ENCODE peak calls at places on chromosome 21, in eight cellular contexts. One of them, this sample, is unnamed.

GRCh38 chr21:45536301-45537081 is 5.7 kb downstream of the SLC19A1 start:
- DNase-seq in stomach: peak; percentile 25
- DNase-seq in H1: no peak
- DNase-seq in A549: no peak
- DNase-seq in sigmoid colon: peak; percentile 60
- DNase-seq in transverse colon: peak; percentile 6
- DNase-seq in ovary: no peak
- DNase-seq in GM12878: no peak
- DNase-seq in this sample: peak; percentile 9

GRCh38 chr21:30126575-30126974 is 40.0 kb downstream of the CLDN17 start:
- DNase-seq in A549: no peak
- DNase-seq in stomach: no peak
- DNase-seq in ovary: no peak
- DNase-seq in sigmoid colon: no peak
- DNase-seq in GM12878: no peak
- DNase-seq in H1: no peak
- DNase-seq in transverse colon: no peak
- DNase-seq in this sample: no peak

GRCh38 chr21:37724201-37724600 is 192.1 kb downstream of the KCNJ6 start:
- DNase-seq in H1: no peak
- DNase-seq in stomach: no peak
- DNase-seq in A549: no peak
- DNase-seq in sigmoid colon: no peak
- DNase-seq in ovary: no peak
- DNase-seq in GM12878: no peak
- DNase-seq in transverse colon: no peak
- DNase-seq in this sample: no peak

GRCh38 chr21:41684381-41685245 is 82.2 kb downstream of the RIPK4 start:
- DNase-seq in stomach: peak; percentile 74
- DNase-seq in H1: no peak
- DNase-seq in ovary: peak; percentile 72
- DNase-seq in A549: peak; percentile 40
- DNase-seq in GM12878: no peak
- DNase-seq in sigmoid colon: no peak
- DNase-seq in transverse colon: peak; percentile 51
- DNase-seq in this sample: no peak

GRCh38 chr21:41506526-41507520 is 1.1 kb downstream of the TMPRSS2 start:
- DNase-seq in sigmoid colon: no peak
- DNase-seq in H1: no peak
- DNase-seq in transverse colon: peak; percentile 56
- DNase-seq in GM12878: no peak
- DNase-seq in stomach: peak; percentile 75
- DNase-seq in A549: no peak
- DNase-seq in ovary: no peak
- DNase-seq in this sample: no peak

GRCh38 chr21:31612889-31613785 is 46.4 kb upstream of the SOD1 start:
- DNase-seq in GM12878: no peak
- DNase-seq in ovary: no peak
- DNase-seq in A549: no peak
- DNase-seq in transverse colon: no peak
- DNase-seq in stomach: no peak
- DNase-seq in sigmoid colon: no peak
- DNase-seq in H1: no peak
- DNase-seq in this sample: no peak

GRCh38 chr21:14693997-14694396 is 147.9 kb upstream of the SAMSN1 start:
- DNase-seq in H1: no peak
- DNase-seq in transverse colon: no peak
- DNase-seq in sigmoid colon: no peak
- DNase-seq in stomach: no peak
- DNase-seq in A549: no peak
- DNase-seq in GM12878: no peak
- DNase-seq in ovary: no peak
- DNase-seq in this sample: no peak

GRCh38 chr21:17769049-17769845 is 49.9 kb downstream of the C21orf91 start:
- DNase-seq in sigmoid colon: no peak
- DNase-seq in transverse colon: no peak
- DNase-seq in ovary: no peak
- DNase-seq in A549: no peak
- DNase-seq in stomach: no peak
- DNase-seq in GM12878: no peak
- DNase-seq in H1: no peak
- DNase-seq in this sample: no peak

GRCh38 chr21:31310750-31311149 is 33.3 kb downstream of the TIAM1 start:
- DNase-seq in transverse colon: no peak
- DNase-seq in sigmoid colon: no peak
- DNase-seq in GM12878: no peak
- DNase-seq in A549: no peak
- DNase-seq in stomach: peak; percentile 51
- DNase-seq in H1: no peak
- DNase-seq in ovary: no peak
- DNase-seq in this sample: no peak

GRCh38 chr21:46210378-46211136 is 18.0 kb downstream of the LSS start:
- DNase-seq in transverse colon: no peak
- DNase-seq in GM12878: no peak
- DNase-seq in H1: no peak
- DNase-seq in ovary: no peak
- DNase-seq in sigmoid colon: peak; percentile 56
- DNase-seq in A549: no peak
- DNase-seq in stomach: no peak
- DNase-seq in this sample: no peak

GRCh38 chr21:45120975-45121374 is 46.6 kb downstream of the ADARB1 start:
- DNase-seq in H1: no peak
- DNase-seq in transverse colon: no peak
- DNase-seq in ovary: no peak
- DNase-seq in stomach: no peak
- DNase-seq in GM12878: no peak
- DNase-seq in sigmoid colon: peak; percentile 59
- DNase-seq in A549: no peak
- DNase-seq in this sample: no peak

GRCh38 chr21:45372732-45373355 is 32.1 kb upstream of the COL18A1 start:
- DNase-seq in transverse colon: no peak
- DNase-seq in stomach: no peak
- DNase-seq in ovary: no peak
- DNase-seq in GM12878: no peak
- DNase-seq in H1: no peak
- DNase-seq in sigmoid colon: no peak
- DNase-seq in A549: no peak
- DNase-seq in this sample: no peak

GRCh38 chr21:32351428-32351827 is 41.4 kb downstream of the URB1 start:
- DNase-seq in H1: no peak
- DNase-seq in stomach: no peak
- DNase-seq in GM12878: no peak
- DNase-seq in ovary: no peak
- DNase-seq in A549: no peak
- DNase-seq in transverse colon: no peak
- DNase-seq in sigmoid colon: peak; percentile 34
- DNase-seq in this sample: no peak

GRCh38 chr21:27645285-27645684 is 678.4 kb upstream of the ADAMTS5 start:
- DNase-seq in sigmoid colon: no peak
- DNase-seq in H1: no peak
- DNase-seq in ovary: no peak
- DNase-seq in A549: no peak
- DNase-seq in GM12878: no peak
- DNase-seq in stomach: no peak
- DNase-seq in transverse colon: no peak
- DNase-seq in this sample: no peak

GRCh38 chr21:24163539-24163938 is 1443.7 kb downstream of the MRPL39 start:
- DNase-seq in transverse colon: no peak
- DNase-seq in GM12878: no peak
- DNase-seq in A549: no peak
- DNase-seq in H1: no peak
- DNase-seq in stomach: no peak
- DNase-seq in sigmoid colon: no peak
- DNase-seq in ovary: no peak
- DNase-seq in this sample: no peak

GRCh38 chr21:17560377-17560776 is 47.5 kb downstream of the CXADR start:
- DNase-seq in transverse colon: no peak
- DNase-seq in H1: no peak
- DNase-seq in GM12878: no peak
- DNase-seq in stomach: no peak
- DNase-seq in A549: no peak
- DNase-seq in ovary: no peak
- DNase-seq in sigmoid colon: no peak
- DNase-seq in this sample: no peak

GRCh38 chr21:17793675-17794123 is 25.5 kb downstream of the C21orf91 start:
- DNase-seq in sigmoid colon: no peak
- DNase-seq in transverse colon: no peak
- DNase-seq in A549: no peak
- DNase-seq in H1: no peak
- DNase-seq in GM12878: no peak
- DNase-seq in stomach: no peak
- DNase-seq in ovary: no peak
- DNase-seq in this sample: no peak

GRCh38 chr21:45622416-45623097 is 21.0 kb upstream of the PCBP3 start:
- DNase-seq in sigmoid colon: peak; percentile 47
- DNase-seq in A549: no peak
- DNase-seq in ovary: no peak
- DNase-seq in stomach: no peak
- DNase-seq in GM12878: no peak
- DNase-seq in H1: no peak
- DNase-seq in transverse colon: no peak
- DNase-seq in this sample: no peak

GRCh38 chr21:33203371-33203724 is 26.4 kb upstream of the IFNAR2 start:
- DNase-seq in ovary: no peak
- DNase-seq in GM12878: no peak
- DNase-seq in transverse colon: no peak
- DNase-seq in stomach: no peak
- DNase-seq in sigmoid colon: no peak
- DNase-seq in A549: no peak
- DNase-seq in H1: no peak
- DNase-seq in this sample: no peak

GRCh38 chr21:42737969-42738590 is 84.7 kb downstream of the PDE9A start:
- DNase-seq in transverse colon: peak; percentile 78
- DNase-seq in H1: no peak
- DNase-seq in GM12878: no peak
- DNase-seq in sigmoid colon: peak; percentile 88
- DNase-seq in stomach: peak; percentile 72
- DNase-seq in ovary: peak; percentile 58
- DNase-seq in A549: no peak
- DNase-seq in this sample: no peak
- TF ChIP-seq EP300 in transverse colon: peak; percentile 22
- TF ChIP-seq EP300 in H1: no peak
- TF ChIP-seq EP300 in GM12878: no peak
- TF ChIP-seq EP300 in sigmoid colon: no peak
- TF ChIP-seq EP300 in stomach: no peak
- TF ChIP-seq EP300 in ovary: no peak
- TF ChIP-seq EP300 in A549: no peak
- TF ChIP-seq EP300 in this sample: no peak

GRCh38 chr21:34545079-34545884 is 33.3 kb upstream of the KCNE1 start:
- DNase-seq in transverse colon: peak; percentile 47
- DNase-seq in ovary: no peak
- DNase-seq in stomach: no peak
- DNase-seq in GM12878: peak; percentile 86
- DNase-seq in H1: no peak
- DNase-seq in A549: peak; percentile 7
- DNase-seq in sigmoid colon: peak; percentile 76
- DNase-seq in this sample: no peak
- TF ChIP-seq POLR2A in transverse colon: no peak
- TF ChIP-seq POLR2A in ovary: no peak
- TF ChIP-seq POLR2A in stomach: no peak
- TF ChIP-seq POLR2A in GM12878: peak; percentile 68
- TF ChIP-seq POLR2A in H1: no peak
- TF ChIP-seq POLR2A in A549: no peak
- TF ChIP-seq POLR2A in sigmoid colon: no peak
- TF ChIP-seq POLR2A in this sample: peak; percentile 12

GRCh38 chr21:35511298-35512162 is 462.4 kb upstream of the RUNX1 start:
- DNase-seq in GM12878: no peak
- DNase-seq in ovary: no peak
- DNase-seq in sigmoid colon: no peak
- DNase-seq in stomach: no peak
- DNase-seq in transverse colon: no peak
- DNase-seq in A549: no peak
- DNase-seq in H1: no peak
- DNase-seq in this sample: no peak
- TF ChIP-seq EP300 in GM12878: no peak
- TF ChIP-seq EP300 in ovary: no peak
- TF ChIP-seq EP300 in sigmoid colon: no peak
- TF ChIP-seq EP300 in stomach: no peak
- TF ChIP-seq EP300 in transverse colon: no peak
- TF ChIP-seq EP300 in A549: no peak
- TF ChIP-seq EP300 in H1: no peak
- TF ChIP-seq EP300 in this sample: no peak

GRCh38 chr21:43787180-43787533 is 2.2 kb upstream of the RRP1 start:
- DNase-seq in sigmoid colon: no peak
- DNase-seq in transverse colon: no peak
- DNase-seq in GM12878: no peak
- DNase-seq in H1: no peak
- DNase-seq in ovary: no peak
- DNase-seq in stomach: no peak
- DNase-seq in A549: no peak
- DNase-seq in this sample: no peak

GRCh38 chr21:43790053-43790524 is 712 bp downstream of the RRP1 start:
- DNase-seq in sigmoid colon: no peak
- DNase-seq in A549: no peak
- DNase-seq in stomach: no peak
- DNase-seq in H1: no peak
- DNase-seq in transverse colon: no peak
- DNase-seq in GM12878: no peak
- DNase-seq in ovary: no peak
- DNase-seq in this sample: no peak

GRCh38 chr21:43792406-43792805 is 3.0 kb downstream of the RRP1 start:
- DNase-seq in H1: no peak
- DNase-seq in transverse colon: no peak
- DNase-seq in ovary: no peak
- DNase-seq in GM12878: no peak
- DNase-seq in stomach: no peak
- DNase-seq in sigmoid colon: no peak
- DNase-seq in A549: no peak
- DNase-seq in this sample: no peak

GRCh38 chr21:43786423-43787179 is 2.8 kb upstream of the RRP1 start:
- DNase-seq in sigmoid colon: no peak
- DNase-seq in GM12878: no peak
- DNase-seq in transverse colon: no peak
- DNase-seq in H1: no peak
- DNase-seq in ovary: no peak
- DNase-seq in A549: no peak
- DNase-seq in stomach: no peak
- DNase-seq in this sample: no peak

DNA sequence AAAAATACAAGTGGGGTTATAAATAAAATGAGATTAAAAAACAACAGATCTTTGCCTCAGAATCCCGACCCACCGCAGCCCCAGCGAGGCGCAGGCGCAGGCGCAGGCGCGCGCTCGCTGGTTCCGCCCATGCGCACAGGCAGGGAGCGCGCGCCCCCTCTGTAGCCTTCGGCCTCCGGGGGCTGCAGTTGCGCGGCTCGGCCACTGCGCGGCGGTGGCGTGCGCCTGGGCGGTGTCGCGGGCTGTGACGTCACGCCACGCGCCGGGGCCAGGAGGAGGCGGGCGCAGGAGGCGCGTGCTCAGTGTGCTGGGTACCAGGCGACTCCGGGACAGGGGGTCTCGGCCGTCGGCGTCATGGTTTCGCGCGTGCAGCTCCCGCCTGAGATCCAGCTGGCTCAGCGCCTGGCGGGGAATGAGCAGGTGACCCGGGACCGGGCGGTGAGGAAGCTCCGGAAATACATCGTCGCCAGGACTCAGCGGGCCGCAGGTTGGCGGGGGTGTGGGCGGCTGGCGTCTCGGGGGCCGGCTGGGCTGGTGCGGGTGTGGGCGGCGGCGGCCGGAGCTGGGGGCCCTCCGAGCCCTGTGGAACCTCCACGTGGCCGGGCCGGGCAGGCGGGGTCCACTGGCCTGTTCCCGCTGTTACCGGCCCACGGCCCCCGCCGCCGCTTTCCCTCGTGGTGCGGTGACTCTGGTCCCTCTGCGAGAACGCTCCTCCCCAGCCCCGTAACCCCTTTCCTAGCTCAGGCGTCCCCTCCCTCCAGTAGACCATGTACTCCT is at the start of gene RRP1:
- DNase-seq in A549: peak; percentile 73
- DNase-seq in ovary: peak; percentile 89
- DNase-seq in sigmoid colon: peak; percentile 94
- DNase-seq in transverse colon: peak; percentile 93
- DNase-seq in stomach: peak; percentile 95
- DNase-seq in H1: peak; percentile 69
- DNase-seq in GM12878: peak; percentile 59
- DNase-seq in this sample: peak; percentile 85
- TF ChIP-seq POLR2A in A549: peak; percentile 68
- TF ChIP-seq POLR2A in ovary: peak; percentile 73
- TF ChIP-seq POLR2A in sigmoid colon: peak; percentile 44
- TF ChIP-seq POLR2A in transverse colon: peak; percentile 78
- TF ChIP-seq POLR2A in stomach: no peak
- TF ChIP-seq POLR2A in H1: peak; percentile 76
- TF ChIP-seq POLR2A in GM12878: peak; percentile 95
- TF ChIP-seq POLR2A in this sample: peak; percentile 81